ENCODE peak calls at places on chromosomes 5 and 9, in seven cellular contexts. Q is H1, X is IMR-90, O is neuronal stem cell, Z is H9, E is mesenchymal stem cell, F is trophoblast cell. N is an unnamed sample.

GRCh38 chr5:35924950-35925722 is 13.3 kb downstream of the CAPSL start:
- DNase-seq in Q (no peak), X (peak), O (peak), Z (peak), E (peak), F (peak), N (peak)

GRCh38 chr5:113265190-113265589 is 169.6 kb downstream of the TSSK1B start:
- DNase-seq in Q (no peak), X (no peak), O (no peak), Z (no peak), E (no peak), F (no peak), N (no peak)

GRCh38 chr5:69261034-69261433 is 26.3 kb downstream of the CDK7 start:
- DNase-seq in Q (no peak), X (peak), O (no peak), Z (no peak), E (peak), F (no peak), N (no peak)

GRCh38 chr5:100761192-100761591 is 141.9 kb downstream of the ST8SIA4 start:
- DNase-seq in Q (no peak), X (peak), O (no peak), Z (no peak), E (no peak), F (no peak), N (no peak)

GRCh38 chr5:58156977-58157701 is 302.7 kb downstream of the PLK2 start:
- DNase-seq in Q (no peak), X (peak), O (peak), Z (no peak), E (peak), F (peak), N (no peak)

GRCh38 chr5:39948867-39949468 is 524.2 kb upstream of the DAB2 start:
- DNase-seq in Q (peak), X (peak), O (peak), Z (peak), E (peak), F (peak), N (peak)

GRCh38 chr5:122959740-122960450 is 76.6 kb downstream of the PPIC start:
- DNase-seq in Q (no peak), X (no peak), O (no peak), Z (no peak), E (no peak), F (no peak), N (peak)

GRCh38 chr5:73902327-73903051 is 276.5 kb downstream of the ARHGEF28 start:
- DNase-seq in Q (peak), X (peak), O (peak), Z (no peak), E (peak), F (peak), N (peak)

GRCh38 chr5:31186672-31187267 is 6.7 kb upstream of the CDH6 start:
- DNase-seq in Q (no peak), X (peak), O (peak), Z (no peak), E (peak), F (no peak), N (peak)

GRCh38 chr9:130680836-130681768 is 12.5 kb upstream of the EXOSC2 start:
- DNase-seq in Q (no peak), X (peak), O (no peak), Z (peak), E (peak), F (peak), N (peak)

GRCh38 chr9:122780026-122780425 is 8.7 kb upstream of the OR5C1 start:
- DNase-seq in Q (no peak), X (no peak), O (no peak), Z (no peak), E (no peak), F (peak), N (no peak)

GRCh38 chr9:36051317-36051716 is 14.6 kb downstream of the RECK start:
- DNase-seq in Q (no peak), X (no peak), O (no peak), Z (no peak), E (no peak), F (no peak), N (no peak)

GRCh38 chr5:141870871-141871270 is 7.3 kb downstream of the PCDH1 start:
- DNase-seq in Q (no peak), X (no peak), O (no peak), Z (no peak), E (no peak), F (no peak), N (no peak)

GRCh38 chr9:3576358-3576757 is 50.6 kb upstream of the RFX3 start:
- DNase-seq in Q (no peak), X (no peak), O (no peak), Z (no peak), E (no peak), F (no peak), N (no peak)

GRCh38 chr5:142720561-142721275 is 34.8 kb upstream of the FGF1 start:
- DNase-seq in Q (no peak), X (peak), O (no peak), Z (peak), E (no peak), F (peak), N (no peak)

GRCh38 chr5:60916646-60917045 is 28.2 kb downstream of the ERCC8 start:
- DNase-seq in Q (no peak), X (peak), O (no peak), Z (no peak), E (no peak), F (no peak), N (no peak)

GRCh38 chr5:14197056-14197455 is 53.9 kb downstream of the TRIO start:
- DNase-seq in Q (no peak), X (no peak), O (no peak), Z (no peak), E (no peak), F (no peak), N (peak)

GRCh38 chr5:8884029-8884428 is 661.8 kb downstream of the SEMA5A start:
- DNase-seq in Q (no peak), X (no peak), O (no peak), Z (no peak), E (no peak), F (no peak), N (no peak)

GRCh38 chr5:1965860-1966396 is 83.2 kb upstream of the IRX4 start:
- DNase-seq in Q (no peak), X (no peak), O (no peak), Z (no peak), E (no peak), F (no peak), N (no peak)

GRCh38 chr5:143063175-143063970 is 293.2 kb downstream of the ARHGAP26 start:
- DNase-seq in Q (no peak), X (peak), O (no peak), Z (no peak), E (no peak), F (no peak), N (no peak)

GRCh38 chr5:102561894-102562760 is 63.3 kb upstream of the SLCO6A1 start:
- DNase-seq in Q (peak), X (peak), O (peak), Z (peak), E (peak), F (peak), N (peak)

GRCh38 chr5:66960373-66961137 is 236.0 kb downstream of the CD180 start:
- DNase-seq in Q (no peak), X (peak), O (no peak), Z (no peak), E (peak), F (no peak), N (peak)

GRCh38 chr5:33445808-33446207 is 5.0 kb downstream of the TARS1 start:
- DNase-seq in Q (no peak), X (no peak), O (no peak), Z (no peak), E (peak), F (no peak), N (no peak)

GRCh38 chr9:17810728-17811634 is 232.1 kb downstream of the SH3GL2 start:
- DNase-seq in Q (no peak), X (peak), O (peak), Z (no peak), E (peak), F (peak), N (peak)

GRCh38 chr5:152142845-152143469 is 218.3 kb upstream of the GLRA1 start:
- DNase-seq in Q (peak), X (peak), O (peak), Z (peak), E (peak), F (peak), N (peak)

GRCh38 chr5:96214442-96215197 is 218.4 kb downstream of the PCSK1 start:
- DNase-seq in Q (no peak), X (peak), O (no peak), Z (no peak), E (no peak), F (no peak), N (no peak)

GRCh38 chr9:79012561-79012960 is 559.2 kb upstream of the TLE4 start:
- DNase-seq in Q (no peak), X (peak), O (no peak), Z (no peak), E (peak), F (no peak), N (peak)

GRCh38 chr5:1007681-1008450 is 736 bp upstream of the NKD2 start:
- DNase-seq in Q (no peak), X (no peak), O (no peak), Z (no peak), E (no peak), F (no peak), N (no peak)

GRCh38 chr5:14531668-14532067 is 49.9 kb upstream of the OTULINL start:
- DNase-seq in Q (no peak), X (no peak), O (no peak), Z (no peak), E (no peak), F (no peak), N (no peak)

GRCh38 chr9:77899679-77900354 is 131.8 kb downstream of the GNAQ start:
- DNase-seq in Q (no peak), X (peak), O (no peak), Z (no peak), E (peak), F (no peak), N (no peak)

GRCh38 chr5:13034048-13034447 is 910.4 kb downstream of the DNAH5 start:
- DNase-seq in Q (no peak), X (peak), O (no peak), Z (no peak), E (no peak), F (no peak), N (no peak)

GRCh38 chr9:100591139-100591538 is 13.3 kb downstream of the CAVIN4 start:
- DNase-seq in Q (no peak), X (no peak), O (no peak), Z (no peak), E (no peak), F (no peak), N (no peak)

GRCh38 chr9:100587375-100587774 is 9.5 kb downstream of the CAVIN4 start:
- DNase-seq in Q (no peak), X (peak), O (no peak), Z (no peak), E (no peak), F (peak), N (peak)

GRCh38 chr9:100591639-100592412 is 13.9 kb downstream of the CAVIN4 start:
- DNase-seq in Q (no peak), X (no peak), O (no peak), Z (no peak), E (no peak), F (no peak), N (no peak)

GRCh38 chr9:100590481-100590880 is 12.6 kb downstream of the CAVIN4 start:
- DNase-seq in Q (no peak), X (peak), O (no peak), Z (no peak), E (peak), F (no peak), N (no peak)

DNA sequence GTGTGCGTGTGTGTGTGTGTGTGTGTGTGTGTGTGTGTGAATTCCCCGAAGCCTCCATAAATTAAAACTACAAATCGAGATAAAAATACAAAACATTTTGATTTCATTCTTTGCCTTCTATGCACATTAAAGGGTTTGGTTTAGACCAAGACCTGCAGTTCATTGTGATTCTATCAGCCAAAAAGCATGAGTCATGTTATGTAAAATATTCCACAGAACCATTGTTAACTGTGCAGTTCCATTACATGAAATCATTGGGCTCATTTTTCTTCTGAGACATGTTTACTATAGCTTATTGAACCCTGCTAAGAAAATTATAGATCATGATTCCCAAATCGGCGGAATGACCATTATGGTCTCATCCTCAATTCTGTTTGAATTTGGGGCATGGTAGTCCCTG is 11.7 kb downstream of the CAVIN4 start:
- DNase-seq in Q (no peak), X (peak), O (no peak), Z (no peak), E (no peak), F (no peak), N (no peak)
- H3K27ac ChIP-seq in Q (no peak), X (no peak), O (no peak), Z (no peak), E (no peak), F (no peak), N (no peak)

GRCh38 chr5:78215972-78216371 is 78.5 kb downstream of the AP3B1 start:
- DNase-seq in Q (no peak), X (no peak), O (no peak), Z (no peak), E (no peak), F (no peak), N (no peak)
- H2BK5ac ChIP-seq in Q (no peak), X (no peak), O (no peak), Z (no peak), E (no peak), F (no peak), N (no peak)

DNA sequence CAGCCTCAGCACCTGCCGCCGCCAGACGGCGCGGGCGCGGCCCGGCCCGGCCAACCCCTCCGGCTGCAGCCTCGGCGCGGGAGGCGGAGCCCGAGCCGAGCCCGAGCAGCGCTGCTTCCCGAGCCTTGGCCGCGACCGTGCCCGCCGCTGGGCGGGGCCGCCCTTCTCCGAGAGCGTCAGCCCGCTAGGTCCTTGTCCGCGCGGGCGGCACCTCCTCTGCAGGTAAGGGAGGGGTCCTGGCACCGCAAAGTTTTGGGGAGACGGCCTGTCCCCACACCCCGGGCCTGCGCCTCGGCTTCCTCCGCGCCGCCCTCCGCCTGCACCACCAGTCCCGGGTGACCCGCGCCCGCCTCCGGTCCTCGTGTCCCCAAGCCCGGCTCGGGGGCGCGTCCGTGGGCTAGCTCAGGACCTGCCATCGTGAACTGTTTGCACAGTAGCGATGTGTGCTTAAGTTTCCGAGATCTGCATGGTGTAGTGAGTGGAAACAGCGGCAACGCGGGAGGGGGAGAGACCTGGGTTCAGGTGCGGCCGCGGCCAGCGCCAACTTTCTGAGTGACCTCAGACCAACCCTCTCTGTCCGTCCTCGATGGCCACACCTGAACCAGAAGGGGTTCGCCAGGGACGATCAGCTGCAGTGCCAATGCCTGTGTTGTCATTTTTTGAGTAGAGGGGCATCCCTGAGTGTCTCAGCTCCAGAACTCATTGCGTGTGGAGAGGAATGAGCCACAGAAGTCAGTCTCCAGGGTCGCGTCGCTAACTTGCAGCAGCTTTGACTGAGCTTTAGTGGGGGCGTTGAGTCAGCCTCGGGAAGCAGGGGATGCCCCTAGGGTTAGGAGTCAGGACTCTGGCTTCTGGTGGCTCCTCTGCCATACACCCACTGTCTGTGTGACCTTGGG is at the start of gene FRMPD1:
- DNase-seq in Q (peak), X (peak), O (no peak), Z (peak), E (peak), F (peak), N (peak)
- H3K27ac ChIP-seq in Q (no peak), X (no peak), O (no peak), Z (no peak), E (no peak), F (no peak), N (no peak)

GRCh38 chr9:108991479-108991878 is 21.8 kb downstream of the CTNNAL1 start:
- DNase-seq in Q (no peak), X (peak), O (no peak), Z (no peak), E (no peak), F (no peak), N (no peak)
- H2BK5ac ChIP-seq in Q (no peak), X (no peak), O (no peak), Z (no peak), E (no peak), F (no peak), N (no peak)